ENCODE peak calls at places on chromosomes 5 and 9, in seven cellular contexts. Q is body of pancreas, E is tibial nerve, W is transverse colon, F is AG10803, U is keratinocyte, V is Peyer's patch. R is an unnamed sample.

GRCh38 chr5:31237159-31237558 is 43.7 kb downstream of the CDH6 start:
- DNase-seq in U (no peak), E (no peak), F (peak), Q (no peak), V (no peak), W (no peak), R (peak)

GRCh38 chr5:176529824-176530195 is 7.4 kb downstream of the RNF44 start:
- DNase-seq in V (no peak), U (no peak), Q (no peak), W (no peak), E (no peak), F (no peak), R (no peak)

GRCh38 chr9:3807601-3808000 is 281.8 kb upstream of the RFX3 start:
- DNase-seq in Q (no peak), V (no peak), W (no peak), F (peak), U (no peak), E (no peak), R (peak)

GRCh38 chr9:112939418-112939817 is 48.7 kb upstream of the SLC46A2 start:
- DNase-seq in V (no peak), Q (no peak), U (no peak), W (no peak), E (no peak), F (no peak), R (no peak)

GRCh38 chr9:127027694-127028093 is 94.7 kb downstream of the ANGPTL2 start:
- DNase-seq in Q (no peak), V (no peak), W (no peak), E (no peak), U (no peak), F (no peak), R (no peak)

GRCh38 chr5:174623438-174624019 is 100.9 kb upstream of the MSX2 start:
- DNase-seq in W (no peak), U (no peak), E (no peak), F (no peak), Q (no peak), V (no peak), R (no peak)

GRCh38 chr5:157059093-157059539 is at the start of gene HAVCR1:
- DNase-seq in E (no peak), W (no peak), V (no peak), Q (no peak), U (no peak), F (no peak), R (no peak)

GRCh38 chr5:14008819-14009311 is 64.4 kb upstream of the DNAH5 start:
- DNase-seq in E (no peak), F (no peak), V (no peak), U (no peak), W (no peak), Q (peak), R (peak)

GRCh38 chr5:3110371-3110770 is 358.9 kb upstream of the IRX2 start:
- DNase-seq in F (no peak), U (no peak), W (no peak), E (no peak), V (no peak), Q (no peak), R (no peak)

GRCh38 chr9:22447607-22448305 is 1.1 kb downstream of the DMRTA1 start:
- DNase-seq in F (no peak), E (no peak), V (no peak), Q (no peak), U (no peak), W (no peak), R (no peak)

GRCh38 chr5:140221697-140222223 is 46.8 kb downstream of the CYSTM1 start:
- DNase-seq in E (no peak), F (peak), U (no peak), V (no peak), Q (no peak), W (no peak), R (peak)

GRCh38 chr9:124220551-124221451 is 36.9 kb upstream of the NEK6 start:
- DNase-seq in E (no peak), U (no peak), F (peak), Q (peak), V (peak), W (peak), R (peak)

GRCh38 chr9:72315089-72315509 is 49.9 kb downstream of the ZFAND5 start:
- DNase-seq in F (peak), E (peak), Q (peak), W (peak), V (peak), U (no peak), R (peak)

GRCh38 chr5:107743357-107744000 is 72.7 kb upstream of the EFNA5 start:
- DNase-seq in V (no peak), F (peak), Q (no peak), W (no peak), E (no peak), U (peak), R (peak)

GRCh38 chr5:92662741-92663140 is 918.3 kb downstream of the NR2F1-AS1 start:
- DNase-seq in U (no peak), Q (no peak), W (no peak), F (no peak), E (no peak), V (no peak), R (peak)

GRCh38 chr5:89043676-89044075 is 160.7 kb upstream of the MEF2C start:
- DNase-seq in V (no peak), F (no peak), Q (no peak), E (no peak), W (no peak), U (no peak), R (no peak)

GRCh38 chr5:107739661-107740060 is 68.9 kb upstream of the EFNA5 start:
- DNase-seq in W (no peak), U (peak), Q (no peak), E (no peak), V (no peak), F (no peak), R (no peak)

GRCh38 chr5:39462211-39462610 is 37.4 kb upstream of the DAB2 start:
- DNase-seq in Q (no peak), F (no peak), V (no peak), U (no peak), W (no peak), E (no peak), R (no peak)

GRCh38 chr5:42990892-42991291 is 49.2 kb downstream of the ANXA2R start:
- DNase-seq in W (no peak), F (no peak), E (no peak), V (no peak), Q (no peak), U (no peak), R (no peak)
- H3K4me3 ChIP-seq in W (no peak), F (no peak), E (peak), V (peak), Q (no peak), U (no peak), R (peak)

DNA sequence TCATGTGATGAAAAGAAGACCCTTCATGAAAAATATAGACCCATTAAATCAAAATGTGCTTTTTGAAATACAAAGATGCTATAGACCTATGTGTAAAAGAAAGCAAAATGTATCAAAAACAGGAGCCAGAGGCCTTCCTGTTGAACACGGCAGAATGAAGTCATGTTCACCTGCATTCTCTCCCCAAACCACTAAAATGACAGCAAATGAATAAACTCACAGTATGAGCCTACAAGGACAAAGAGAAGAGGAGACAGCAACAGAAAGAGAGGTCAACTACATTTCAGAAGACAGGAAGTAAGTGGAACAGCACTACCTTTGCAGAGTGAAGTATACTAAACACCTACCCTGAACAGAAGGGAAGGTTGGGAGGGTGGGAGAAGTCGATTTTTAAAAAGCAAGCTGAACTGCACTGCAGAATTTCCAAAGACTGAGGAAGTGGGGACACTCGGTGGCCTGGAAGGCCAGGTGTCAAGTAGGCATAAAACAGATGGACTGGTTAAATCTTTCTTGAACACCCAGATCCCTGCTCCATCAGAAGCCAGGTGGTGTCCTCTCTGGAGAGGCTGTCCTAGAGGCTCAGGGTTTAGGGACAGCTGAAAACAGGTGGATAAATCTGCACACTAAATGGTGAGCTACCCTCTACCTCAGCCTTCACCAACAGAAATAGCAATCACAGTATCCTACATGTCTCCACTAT is 48.9 kb downstream of the MED27 start:
- DNase-seq in E (no peak), W (no peak), Q (no peak), V (no peak), U (no peak), F (no peak), R (no peak)
- TF ChIP-seq CTCF in E (no peak), W (no peak), Q (no peak), V (no peak), U (no peak), F (no peak), R (no peak)

GRCh38 chr5:180618830-180619562 is 27.7 kb upstream of the SCGB3A1 start:
- DNase-seq in F (peak), V (no peak), W (no peak), E (no peak), U (no peak), Q (no peak), R (peak)
- H3K4me3 ChIP-seq in F (no peak), V (no peak), W (no peak), E (peak), U (no peak), Q (no peak), R (peak)

GRCh38 chr5:147858520-147858919 is 20.0 kb upstream of the SCGB3A2 start:
- DNase-seq in W (no peak), U (no peak), V (no peak), Q (no peak), E (no peak), F (no peak), R (no peak)

GRCh38 chr5:147856801-147857200 is 21.7 kb upstream of the SCGB3A2 start:
- DNase-seq in Q (no peak), U (no peak), E (no peak), F (no peak), W (no peak), V (no peak), R (no peak)

GRCh38 chr5:147854894-147855773 is 23.4 kb upstream of the SCGB3A2 start:
- DNase-seq in Q (no peak), E (no peak), U (no peak), V (no peak), F (no peak), W (no peak), R (no peak)

GRCh38 chr5:147855774-147856069 is 22.8 kb upstream of the SCGB3A2 start:
- DNase-seq in E (no peak), V (no peak), F (no peak), U (no peak), W (no peak), Q (no peak), R (no peak)

DNA sequence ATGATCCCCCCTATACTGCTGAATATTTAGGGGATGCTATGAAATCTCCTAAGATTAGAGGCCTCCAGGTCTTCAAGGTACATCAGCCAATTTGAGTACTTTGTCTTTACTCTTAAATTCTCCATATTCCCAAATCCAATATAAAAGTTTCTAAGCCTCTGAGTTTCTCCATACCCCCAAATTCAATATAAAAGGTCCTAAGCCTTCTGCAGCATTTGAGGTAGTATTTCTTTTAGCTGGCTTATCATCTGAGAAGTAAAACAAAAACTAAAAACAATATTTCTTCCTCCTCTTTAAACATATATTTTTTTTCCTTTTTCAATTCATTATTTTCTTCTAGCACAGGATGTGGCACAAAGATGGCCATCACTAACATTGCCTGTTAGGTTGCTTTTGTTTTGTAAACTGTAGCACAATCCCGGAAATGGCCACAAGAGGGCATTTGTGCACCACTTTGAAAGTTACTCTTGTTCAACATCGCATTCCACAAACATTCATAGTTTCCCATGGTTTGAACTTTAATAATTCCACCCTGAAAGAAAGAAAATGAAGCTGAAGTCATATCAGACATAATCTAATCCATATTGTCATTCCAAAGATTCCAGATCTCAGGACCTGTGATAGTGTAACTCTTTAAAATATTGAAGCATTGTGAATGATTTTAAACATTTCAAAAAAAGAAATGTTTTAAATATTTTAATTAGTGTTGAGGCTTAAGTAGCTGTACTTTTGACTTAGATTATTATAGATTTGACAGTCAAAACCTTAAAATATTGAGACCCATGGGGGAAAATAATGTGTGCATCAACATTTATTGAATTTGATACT is 21.0 kb upstream of the SCGB3A2 start:
- DNase-seq in Q (peak), E (peak), W (peak), F (peak), U (peak), V (no peak), R (peak)
- TF ChIP-seq CTCF in Q (peak), E (peak), W (peak), F (peak), U (peak), V (peak), R (peak)

GRCh38 chr5:179326176-179326997 is 18.9 kb downstream of the ADAMTS2 start:
- DNase-seq in F (peak), V (peak), W (peak), Q (no peak), E (peak), U (no peak), R (peak)
- H3K4me3 ChIP-seq in F (no peak), V (no peak), W (no peak), Q (no peak), E (no peak), U (no peak), R (no peak)

GRCh38 chr5:158769079-158769478 is 330.6 kb downstream of the EBF1 start:
- DNase-seq in Q (no peak), W (no peak), V (no peak), U (no peak), E (no peak), F (no peak), R (no peak)
- TF ChIP-seq CTCF in Q (no peak), W (no peak), V (no peak), U (no peak), E (no peak), F (no peak), R (no peak)

R was measured in fibroblast of villous mesenchyme.